ENCODE peak calls at places on chromosome 12, in eight cellular contexts. F is kidney epithelial cell, X is cardiac fibroblast, O is brain microvascular endothelial cell, P is heart right ventricle, S is suprapubic skin, G is ovary, R is thoracic aorta. T is an unnamed sample.

GRCh38 chr12:58433969-58434368 is 486.3 kb downstream of the LRIG3 start:
- DNase-seq in R (no peak), P (no peak), O (no peak), F (no peak), X (peak), S (no peak), G (no peak), T (no peak)

GRCh38 chr12:123034022-123034541 is 53.6 kb downstream of the ARL6IP4 start:
- DNase-seq in G (no peak), S (no peak), X (no peak), P (no peak), F (no peak), R (no peak), O (no peak), T (no peak)

GRCh38 chr12:104790296-104791125 is 167.6 kb downstream of the SLC41A2 start:
- DNase-seq in S (no peak), P (peak), G (peak), O (no peak), F (no peak), R (no peak), X (peak), T (no peak)

GRCh38 chr12:111937429-111937828 is 75.5 kb downstream of the TMEM116 start:
- DNase-seq in P (no peak), F (no peak), X (no peak), R (no peak), S (no peak), G (no peak), O (peak), T (peak)

GRCh38 chr12:2794261-2794735 is 472 bp upstream of the FKBP4 start:
- DNase-seq in G (no peak), R (no peak), F (no peak), P (no peak), S (no peak), O (peak), X (peak), T (no peak)

GRCh38 chr12:91179315-91179714 is 3.3 kb downstream of the DCN start:
- DNase-seq in O (no peak), R (no peak), G (peak), P (no peak), X (peak), S (peak), F (no peak), T (peak)

GRCh38 chr12:122958198-122958888 is 7.9 kb downstream of the ABCB9 start:
- DNase-seq in S (no peak), F (no peak), O (no peak), R (no peak), G (no peak), P (peak), X (peak), T (no peak)

GRCh38 chr12:91506461-91506860 is 323.8 kb upstream of the DCN start:
- DNase-seq in S (no peak), O (peak), G (no peak), R (no peak), X (no peak), F (no peak), P (no peak), T (no peak)

GRCh38 chr12:25970916-25971674 is 12.6 kb downstream of the RASSF8 start:
- DNase-seq in X (no peak), G (peak), S (no peak), O (no peak), F (no peak), R (no peak), P (no peak), T (no peak)

GRCh38 chr12:120592121-120593049 is 11.2 kb upstream of the POP5 start:
- DNase-seq in F (no peak), R (no peak), P (no peak), X (no peak), O (no peak), G (no peak), S (no peak), T (no peak)

DNA sequence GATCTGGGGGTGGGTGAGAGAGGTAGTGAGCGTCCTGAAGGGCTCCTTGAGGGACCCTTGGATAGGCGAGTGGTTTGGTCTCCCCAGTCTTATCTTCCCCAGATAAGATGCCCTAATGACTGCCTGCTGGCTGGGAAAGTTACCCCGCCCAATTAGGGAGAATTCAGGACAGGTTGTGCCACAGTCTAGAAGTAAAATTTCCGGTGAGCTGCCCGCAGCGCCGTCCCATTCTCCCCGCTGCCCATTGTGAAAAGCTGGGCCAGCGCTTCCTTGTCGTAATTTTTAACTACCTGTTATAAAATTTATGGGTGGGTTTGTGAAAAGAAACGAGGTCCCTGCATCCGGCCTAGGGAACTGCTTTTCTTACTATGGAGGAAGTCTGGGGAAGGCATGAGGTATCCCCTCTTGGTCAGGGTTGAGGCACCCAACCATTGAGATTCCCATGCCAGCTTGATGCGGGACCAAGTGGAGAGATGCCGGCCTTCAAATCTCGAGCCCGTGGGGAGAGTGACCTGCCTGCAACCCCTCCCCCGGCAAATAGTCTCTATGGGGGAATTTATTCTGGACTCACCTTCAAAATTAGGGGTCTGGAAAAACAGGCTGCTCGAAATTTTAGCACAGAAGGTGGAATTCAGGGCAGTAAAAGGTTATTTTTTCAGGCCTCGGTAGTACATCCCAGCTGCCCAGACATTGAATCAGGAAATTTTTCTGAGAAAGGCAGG is 6.6 kb downstream of the HOXC8 start:
- DNase-seq in R (no peak), X (no peak), P (no peak), G (no peak), S (no peak), F (no peak), O (no peak), T (no peak)
- H3K4me3 ChIP-seq in R (no peak), X (no peak), P (no peak), G (no peak), S (no peak), F (no peak), O (no peak), T (peak)

GRCh38 chr12:80632835-80633234 is 74.6 kb upstream of the MYF6 start:
- DNase-seq in S (no peak), P (no peak), F (no peak), R (no peak), G (no peak), O (no peak), X (peak), T (peak)
- TF ChIP-seq CTCF in S (no peak), P (no peak), F (peak), R (no peak), G (no peak), O (peak), X (peak), T (peak)

GRCh38 chr12:69052613-69053408 is 119.8 kb upstream of the CPM start:
- DNase-seq in G (no peak), S (no peak), F (peak), R (no peak), X (peak), O (peak), P (no peak), T (peak)
- H3K4me3 ChIP-seq in G (no peak), S (no peak), F (no peak), R (no peak), X (no peak), O (no peak), P (no peak), T (peak)

DNA sequence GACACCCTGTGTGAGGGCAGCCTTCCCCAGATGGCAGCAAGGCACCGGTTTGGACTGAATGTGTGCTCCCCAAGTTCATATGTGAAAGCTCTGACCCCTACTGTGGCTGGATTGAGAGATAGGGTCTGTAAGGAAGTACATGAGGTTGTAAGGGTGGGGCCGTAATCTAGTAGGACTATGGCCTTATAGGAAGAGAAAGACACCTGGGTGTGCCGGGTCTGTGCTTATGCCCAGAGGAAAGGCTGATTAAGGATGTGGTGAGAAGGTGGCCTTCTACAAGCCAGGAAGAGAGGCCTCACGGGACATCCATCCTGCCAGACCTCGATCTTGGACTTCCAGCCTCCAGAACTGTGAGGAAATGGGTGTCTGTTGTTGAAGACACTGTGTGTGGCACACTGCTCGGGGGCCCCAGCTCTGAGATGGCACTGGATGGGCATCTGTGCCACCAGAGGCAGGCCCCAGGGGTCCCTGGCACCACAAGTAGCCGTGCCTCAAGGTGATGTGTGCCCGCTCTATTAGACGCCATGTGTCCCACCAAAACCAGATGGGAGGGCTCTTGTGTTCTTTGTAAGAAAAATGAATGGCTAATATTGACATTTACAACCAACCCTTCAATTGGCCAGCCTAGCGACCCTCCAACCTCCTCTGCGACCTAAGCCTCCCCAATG is 22.0 kb downstream of the FGF6 start:
- DNase-seq in X (no peak), O (no peak), F (no peak), S (no peak), G (no peak), R (no peak), P (no peak), T (no peak)
- TF ChIP-seq CTCF in X (no peak), O (no peak), F (no peak), S (no peak), G (no peak), R (no peak), P (no peak), T (no peak)

GRCh38 chr12:9763025-9763424 is 2.3 kb upstream of the CD69 start:
- DNase-seq in F (no peak), O (no peak), S (no peak), R (no peak), P (no peak), G (no peak), X (no peak), T (no peak)

GRCh38 chr12:9759680-9760592 is 765 bp downstream of the CD69 start:
- DNase-seq in O (no peak), F (no peak), R (no peak), X (no peak), S (no peak), G (no peak), P (no peak), T (no peak)

GRCh38 chr12:9761407-9761736 is 671 bp upstream of the CD69 start:
- DNase-seq in O (no peak), X (no peak), F (no peak), P (no peak), R (no peak), G (no peak), S (no peak), T (no peak)

GRCh38 chr12:9760699-9761406 is at the start of gene CD69:
- DNase-seq in R (no peak), G (no peak), F (peak), O (no peak), X (no peak), P (no peak), S (no peak), T (no peak)

GRCh38 chr12:9762369-9762768 is 1.7 kb upstream of the CD69 start:
- DNase-seq in S (no peak), G (no peak), P (no peak), O (no peak), R (no peak), X (no peak), F (no peak), T (no peak)
- H3K4me3 ChIP-seq in S (no peak), G (no peak), P (no peak), O (no peak), R (no peak), X (no peak), F (no peak), T (no peak)

T was measured in AG10803.